ENCODE peak calls at places on chromosomes 13 and 19, in eight cellular contexts. T is stimulated activated CD8-positive, alpha-beta memory T cell treated with anti-CD3 and anti-CD28 coated beads, Interleukin-4, amount 100 ng/mL, for 4 hours; B is NCI-H1417; D is non-pigmented ciliary epithelial cell; N is activated CD4-positive, alpha-beta T cell treated with anti-CD3 and anti-CD28 coated beads, Interleukin-2, amount 50 U/mL, for 48 hours; U is neural progenitor cell; Y is NCI-H2081; C is C1 segment of cervical spinal cord. G is an unnamed sample.

GRCh38 chr13:37656247-37656940 is 57.8 kb upstream of the POSTN start:
- DNase-seq in T (no peak), B (no peak), D (peak; percentile 97), N (no peak), U (no peak), Y (no peak), C (no peak), G (no peak)

GRCh38 chr13:41780736-41781708 is 179.9 kb downstream of the VWA8 start:
- DNase-seq in T (no peak), B (no peak), D (peak; percentile 74), N (no peak), U (no peak), Y (no peak), C (no peak), G (no peak)

GRCh38 chr19:46351241-46352041 is 4.6 kb downstream of the PPP5C start:
- DNase-seq in T (no peak), B (no peak), D (no peak), N (peak; percentile 41), U (no peak), Y (no peak), C (no peak), G (no peak)

GRCh38 chr13:38384171-38384570 is 34.5 kb downstream of the UFM1 start:
- DNase-seq in T (no peak), B (no peak), D (no peak), N (no peak), U (no peak), Y (no peak), C (no peak), G (no peak)

GRCh38 chr13:43626994-43627393 is 159.8 kb downstream of the ENOX1 start:
- DNase-seq in T (no peak), B (no peak), D (no peak), N (no peak), U (no peak), Y (no peak), C (no peak), G (no peak)

GRCh38 chr13:33284916-33285315 is 639 bp downstream of the STARD13 start:
- DNase-seq in T (no peak), B (no peak), D (no peak), N (no peak), U (no peak), Y (no peak), C (no peak), G (no peak)

GRCh38 chr19:4581381-4582111 is 22.1 kb upstream of the SEMA6B start:
- DNase-seq in T (no peak), B (peak; percentile 56), D (no peak), N (peak; percentile 19), U (peak; percentile 85), Y (peak; percentile 46), C (no peak), G (no peak)

GRCh38 chr19:17036640-17037039 is 10.0 kb upstream of the CPAMD8 start:
- DNase-seq in T (no peak), B (no peak), D (no peak), N (no peak), U (no peak), Y (no peak), C (no peak), G (no peak)

GRCh38 chr13:81929988-81930387 is 1589.1 kb upstream of the SPRY2 start:
- DNase-seq in T (no peak), B (no peak), D (no peak), N (no peak), U (peak; percentile 61), Y (peak; percentile 65), C (no peak), G (no peak)

GRCh38 chr19:33208371-33208770 is 14.2 kb downstream of the LRP3 start:
- DNase-seq in T (no peak), B (no peak), D (no peak), N (no peak), U (no peak), Y (no peak), C (no peak), G (no peak)

GRCh38 chr13:30927595-30927994 is 4.9 kb upstream of the TEX26 start:
- DNase-seq in T (no peak), B (no peak), D (no peak), N (no peak), U (no peak), Y (no peak), C (no peak), G (no peak)

GRCh38 chr19:13033819-13034611 is 38.7 kb downstream of the NFIX start:
- DNase-seq in T (no peak), B (peak; percentile 17), D (no peak), N (peak; percentile 61), U (peak; percentile 69), Y (peak; percentile 23), C (no peak), G (peak; percentile 90)

GRCh38 chr19:43555185-43555770 is 20.0 kb downstream of the XRCC1 start:
- DNase-seq in T (peak; percentile 68), B (peak; percentile 28), D (no peak), N (peak; percentile 89), U (peak; percentile 82), Y (peak; percentile 67), C (no peak), G (peak; percentile 50)

GRCh38 chr13:97141564-97142005 is 80.5 kb upstream of the MBNL2 start:
- DNase-seq in T (no peak), B (peak; percentile 19), D (peak; percentile 83), N (peak; percentile 31), U (peak; percentile 26), Y (peak; percentile 28), C (no peak), G (no peak)

GRCh38 chr13:45063261-45063870 is 56.9 kb upstream of the GTF2F2 start:
- DNase-seq in T (no peak), B (no peak), D (no peak), N (no peak), U (no peak), Y (no peak), C (no peak), G (no peak)

GRCh38 chr13:48222358-48223015 is 10.5 kb upstream of the ITM2B start:
- DNase-seq in T (no peak), B (no peak), D (no peak), N (no peak), U (no peak), Y (no peak), C (no peak), G (no peak)

GRCh38 chr13:90502762-90503161 is 844.7 kb upstream of the MIR17HG start:
- DNase-seq in T (no peak), B (no peak), D (no peak), N (no peak), U (no peak), Y (no peak), C (no peak), G (no peak)

GRCh38 chr19:996051-996838 is 4.0 kb upstream of the GRIN3B start:
- DNase-seq in T (peak; percentile 64), B (no peak), D (no peak), N (peak; percentile 73), U (peak; percentile 62), Y (peak; percentile 58), C (no peak), G (no peak)

GRCh38 chr13:33313504-33313903 is 27.9 kb upstream of the STARD13 start:
- DNase-seq in T (no peak), B (no peak), D (no peak), N (no peak), U (no peak), Y (no peak), C (no peak), G (no peak)

GRCh38 chr19:41604831-41605230 is 22.0 kb downstream of the CEACAM4 start:
- DNase-seq in T (no peak), B (no peak), D (no peak), N (no peak), U (no peak), Y (no peak), C (no peak), G (no peak)

GRCh38 chr13:114279146-114279545 is 2.3 kb upstream of the UPF3A start:
- DNase-seq in T (no peak), B (no peak), D (no peak), N (no peak), U (no peak), Y (no peak), C (no peak), G (no peak)

GRCh38 chr13:86193281-86193680 is 394.1 kb upstream of the SLITRK6 start:
- DNase-seq in T (no peak), B (no peak), D (no peak), N (no peak), U (peak; percentile 16), Y (no peak), C (no peak), G (no peak)

GRCh38 chr19:19115954-19116353 is 22.3 kb downstream of the TMEM161A start:
- DNase-seq in T (no peak), B (no peak), D (no peak), N (peak; percentile 69), U (peak; percentile 72), Y (no peak), C (no peak), G (no peak)

GRCh38 chr19:43425567-43426392 is 11.1 kb downstream of the TEX101 start:
- DNase-seq in T (no peak), B (no peak), D (no peak), N (no peak), U (peak; percentile 41), Y (peak; percentile 44), C (no peak), G (no peak)

GRCh38 chr13:41515491-41516139 is 58.3 kb downstream of the RGCC start:
- DNase-seq in T (no peak), B (no peak), D (no peak), N (no peak), U (no peak), Y (no peak), C (no peak), G (no peak)

GRCh38 chr13:63249411-63249810 is 1833.8 kb upstream of the PCDH20 start:
- DNase-seq in T (no peak), B (no peak), D (no peak), N (no peak), U (no peak), Y (no peak), C (no peak), G (no peak)

GRCh38 chr19:42254083-42254849 is 662 bp downstream of the ERF start:
- DNase-seq in T (peak; percentile 65), B (peak; percentile 61), D (no peak), N (peak; percentile 77), U (peak; percentile 94), Y (peak; percentile 55), C (peak; percentile 79), G (no peak)

G was measured in cerebellar nuclear complex.